ENCODE peak calls at places on chromosomes 16 and 17, in four cellular contexts. G is tibial nerve, K is Karpas-422, P is gastrocnemius medialis. V is an unnamed sample.

GRCh38 chr17:60747069-60747808 is 69.6 kb downstream of the BCAS3 start:
- DNase-seq in G (no peak), K (no peak), P (no peak), V (no peak)

GRCh38 chr17:58378895-58379824 is 27.2 kb upstream of the SUPT4H1 start:
- DNase-seq in P (no peak), K (no peak), G (no peak), V (no peak)

GRCh38 chr16:82199209-82199608 is 29.2 kb upstream of the MPHOSPH6 start:
- DNase-seq in G (no peak), K (no peak), P (no peak), V (no peak)

GRCh38 chr17:43418441-43419374 is 19.9 kb downstream of the ARL4D start:
- DNase-seq in P (no peak), G (no peak), K (no peak), V (peak; percentile 17)

GRCh38 chr17:59777033-59777432 is 69.6 kb downstream of the VMP1 start:
- DNase-seq in P (no peak), K (no peak), G (no peak), V (no peak)

GRCh38 chr16:88455610-88456355 is 2.7 kb downstream of the ZFPM1 start:
- DNase-seq in P (no peak), G (no peak), K (no peak), V (no peak)

GRCh38 chr17:61245706-61246135 is 153.9 kb upstream of the TBX2 start:
- DNase-seq in G (no peak), K (no peak), P (no peak), V (no peak)

GRCh38 chr17:45248132-45248936 is 13.6 kb downstream of the SPATA32 start:
- DNase-seq in P (no peak), K (peak; percentile 90), G (no peak), V (peak; percentile 15)

GRCh38 chr16:60027351-60027750 is 1293.2 kb upstream of the GOT2 start:
- DNase-seq in G (no peak), P (no peak), K (no peak), V (no peak)

GRCh38 chr17:31743767-31744166 is 115.3 kb downstream of the COPRS start:
- DNase-seq in P (no peak), G (no peak), K (peak; percentile 33), V (no peak)

GRCh38 chr16:83269541-83269940 is 538.2 kb upstream of the HSBP1 start:
- DNase-seq in P (no peak), K (no peak), G (no peak), V (no peak)

DNA sequence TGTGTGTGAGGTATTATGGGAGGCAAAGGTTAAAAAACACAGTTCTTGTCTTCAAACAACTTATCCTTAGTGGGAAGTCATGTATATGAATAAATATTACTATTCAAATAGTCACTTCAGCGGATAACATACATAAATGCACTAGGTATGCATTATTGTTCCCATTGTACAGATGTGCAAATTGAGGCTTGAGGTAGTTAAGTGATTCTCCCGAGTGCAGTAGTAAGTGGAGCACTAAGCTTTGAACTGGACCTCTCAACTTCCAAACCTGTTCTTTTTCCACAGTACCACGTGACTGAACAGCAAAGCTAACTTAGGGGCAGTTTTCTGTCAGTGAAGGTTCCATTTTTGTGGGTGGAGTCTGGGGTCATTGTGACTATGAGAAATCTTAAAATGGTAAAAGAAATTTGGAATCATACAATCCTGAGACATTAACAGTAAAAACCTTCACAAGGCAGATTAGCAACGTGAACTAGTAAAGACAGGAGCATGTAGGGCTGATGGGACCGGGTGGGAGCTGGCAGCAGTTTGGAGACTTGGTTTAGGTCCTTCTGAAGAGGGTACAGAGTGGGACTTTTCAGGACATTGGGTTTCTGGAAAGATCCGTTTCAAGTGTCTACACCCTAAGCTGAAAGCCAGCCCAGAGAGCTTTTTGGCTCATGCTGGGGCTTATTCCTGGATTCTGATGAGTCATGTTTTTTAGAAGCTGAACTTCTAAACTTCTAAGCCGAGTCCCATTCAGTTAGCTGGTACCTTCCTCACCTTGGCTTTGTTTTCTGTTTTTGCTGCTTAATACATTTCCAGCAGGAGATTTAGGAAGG is 204.9 kb downstream of the PRKCA start:
- DNase-seq in G (no peak), K (no peak), P (no peak), V (no peak)
- H3K27ac ChIP-seq in G (peak overlapping the region; percentile 51), K (no peak overlapping the region), P (no peak overlapping the region), V (peak overlapping the region; percentile 24)

GRCh38 chr17:82103588-82104451 is 5.8 kb upstream of the FASN start:
- DNase-seq in P (peak; percentile 78), K (no peak), G (peak; percentile 82), V (no peak)
- H3K27ac ChIP-seq in P (peak overlapping the region; percentile 96), K (no peak overlapping the region), G (peak overlapping the region; percentile 86), V (peak overlapping the region; percentile 76)

GRCh38 chr16:87062569-87063442 is 254.4 kb downstream of the C16orf95 start:
- DNase-seq in G (peak; percentile 60), K (peak; percentile 93), P (peak; percentile 45), V (no peak)

GRCh38 chr16:87060026-87060986 is 256.9 kb downstream of the C16orf95 start:
- DNase-seq in G (no peak), P (peak; percentile 27), K (no peak), V (no peak)

GRCh38 chr16:87063543-87063942 is 253.6 kb downstream of the C16orf95 start:
- DNase-seq in G (no peak), P (no peak), K (no peak), V (no peak)

GRCh38 chr16:87058728-87059250 is 258.4 kb downstream of the C16orf95 start:
- DNase-seq in K (no peak), P (no peak), G (no peak), V (no peak)

GRCh38 chr16:87061521-87061920 is 255.7 kb downstream of the C16orf95 start:
- DNase-seq in P (no peak), K (no peak), G (no peak), V (no peak)
- H3K27ac ChIP-seq in P (no peak overlapping the region), K (no peak overlapping the region), G (peak overlapping the region; percentile 47), V (no peak overlapping the region)

GRCh38 chr17:7130626-7131467 is 16.2 kb upstream of the ASGR2 start:
- DNase-seq in P (peak; percentile 17), K (no peak), G (no peak), V (no peak)
- H3K27ac ChIP-seq in P (no peak overlapping the region), K (no peak overlapping the region), G (peak overlapping the region; percentile 42), V (no peak overlapping the region)

DNA sequence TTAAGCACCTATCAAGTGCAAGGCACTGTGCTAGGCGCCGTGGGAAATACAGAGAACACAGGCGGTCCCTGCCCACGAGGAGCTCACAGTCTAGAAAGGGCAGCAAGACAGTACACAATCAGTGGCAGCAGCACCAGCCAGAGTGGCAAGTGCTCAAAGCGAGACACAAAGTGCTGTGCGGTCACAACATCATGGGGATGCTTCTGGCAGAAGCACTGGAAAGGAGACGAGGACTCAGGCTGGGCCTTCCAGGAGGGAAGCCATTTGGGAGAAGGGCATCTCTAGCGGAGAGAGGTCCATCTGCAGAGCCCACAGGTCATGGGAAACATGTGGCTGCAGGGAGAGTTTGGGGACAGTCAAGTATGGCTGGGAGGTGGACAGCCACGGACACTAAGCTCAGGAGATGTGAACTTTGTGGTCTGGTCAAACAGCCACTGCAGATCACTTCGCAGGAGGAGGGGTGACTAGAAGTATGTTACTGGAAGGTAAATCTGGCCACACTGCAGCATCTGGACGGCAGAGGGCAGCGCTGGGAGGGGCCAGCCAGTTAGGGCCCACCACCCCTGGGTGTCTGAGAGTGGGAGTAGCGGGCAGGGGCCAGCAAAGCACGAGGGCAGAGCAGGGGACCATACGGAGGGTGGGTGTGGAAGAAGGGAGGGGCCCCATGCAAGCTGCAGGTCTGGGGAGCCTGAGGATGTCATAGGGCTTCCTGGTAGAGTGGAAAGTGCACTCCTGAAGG is 71.1 kb downstream of the N4BP1 start:
- DNase-seq in K (no peak), G (no peak), P (no peak), V (no peak)
- H3K27ac ChIP-seq in K (no peak overlapping the region), G (peak overlapping the region; percentile 83), P (peak overlapping the region; percentile 73), V (peak overlapping the region; percentile 6)

GRCh38 chr17:68600123-68600880 is 865 bp downstream of the FAM20A start:
- DNase-seq in K (no peak), G (no peak), P (peak; percentile 14), V (no peak)
- H3K27ac ChIP-seq in K (no peak overlapping the region), G (peak overlapping the region; percentile 86), P (peak overlapping the region; percentile 66), V (no peak overlapping the region)

GRCh38 chr17:40818343-40818732 is 4.1 kb downstream of the KRT10 start:
- DNase-seq in P (no peak), K (peak; percentile 48), G (no peak), V (no peak)
- H3K27ac ChIP-seq in P (peak overlapping the region; percentile 87), K (peak overlapping the region; percentile 71), G (peak overlapping the region; percentile 91), V (peak overlapping the region; percentile 58)

GRCh38 chr16:69618307-69618706 is 52.5 kb downstream of the NFAT5 start:
- DNase-seq in P (no peak), K (no peak), G (no peak), V (no peak)

GRCh38 chr16:69618721-69619120 is 53.0 kb downstream of the NFAT5 start:
- DNase-seq in K (no peak), P (no peak), G (no peak), V (no peak)

GRCh38 chr16:69621225-69621624 is 55.5 kb downstream of the NFAT5 start:
- DNase-seq in K (no peak), G (no peak), P (no peak), V (no peak)

GRCh38 chr16:69620564-69620963 is 54.8 kb downstream of the NFAT5 start:
- DNase-seq in G (no peak), P (no peak), K (no peak), V (no peak)

DNA sequence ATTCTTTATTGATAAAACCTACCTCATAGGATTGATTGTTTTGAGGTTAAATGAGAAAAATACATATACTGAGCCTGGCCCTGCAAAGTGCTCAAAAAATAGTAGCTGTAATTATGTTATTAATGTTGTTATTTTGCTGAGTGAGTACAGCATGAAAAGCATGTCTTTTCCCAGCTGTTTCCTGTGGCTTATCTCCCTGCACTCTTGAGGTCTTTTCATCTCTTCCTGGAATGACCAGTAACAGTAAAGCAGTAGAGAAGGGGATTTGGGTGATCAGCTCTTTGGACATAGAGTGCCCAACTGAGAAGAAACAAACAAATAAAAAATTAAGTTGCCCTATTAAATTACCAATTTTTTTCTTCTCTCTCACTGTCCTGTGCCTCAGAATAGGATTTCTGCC is 53.7 kb downstream of the NFAT5 start:
- DNase-seq in P (no peak), K (no peak), G (no peak), V (no peak)
- H3K27ac ChIP-seq in P (peak overlapping the region; percentile 87), K (no peak overlapping the region), G (peak overlapping the region; percentile 21), V (no peak overlapping the region)

DNA sequence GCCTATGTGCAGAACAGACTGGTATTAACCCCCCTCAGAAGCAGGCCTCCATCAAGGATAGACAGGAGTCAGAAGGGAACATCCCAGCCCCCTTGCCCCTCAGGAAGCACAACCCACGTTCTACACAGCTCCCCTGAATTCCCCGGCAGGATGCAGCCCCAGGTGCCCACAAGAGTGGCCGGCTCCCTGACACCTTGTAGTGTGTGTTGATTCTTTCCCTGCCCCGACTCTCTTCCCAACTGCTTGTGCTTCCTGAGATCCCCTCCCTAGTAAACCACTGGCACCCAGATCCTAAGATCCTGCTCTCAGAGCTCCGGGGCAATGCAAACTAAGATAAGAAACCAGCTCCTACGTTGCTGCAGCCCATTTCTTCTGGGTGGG is 34.8 kb upstream of the LITAF start:
- DNase-seq in P (no peak), K (no peak), G (no peak), V (no peak)
- H3K27ac ChIP-seq in P (no peak overlapping the region), K (no peak overlapping the region), G (peak overlapping the region; percentile 83), V (no peak overlapping the region)

V was measured in caudate nucleus.